ENCODE peak calls at places on chromosomes 5 and 9, in seven cellular contexts. One of them, this sample, is unnamed.

GRCh38 chr5:38321978-38322377 is 63.6 kb downstream of the EGFLAM start:
- DNase-seq in thyroid gland: no peak
- DNase-seq in fibroblast of lung: no peak
- DNase-seq in K562: no peak
- DNase-seq in AG10803: no peak
- DNase-seq in astrocyte of the spinal cord: no peak
- DNase-seq in lung: no peak
- DNase-seq in this sample: no peak

GRCh38 chr5:54874337-54875021 is 110.9 kb downstream of the ESM1 start:
- DNase-seq in thyroid gland: no peak
- DNase-seq in fibroblast of lung: peak
- DNase-seq in K562: no peak
- DNase-seq in AG10803: no peak
- DNase-seq in astrocyte of the spinal cord: peak
- DNase-seq in lung: no peak
- DNase-seq in this sample: peak

GRCh38 chr9:107789001-107789710 is 299.6 kb upstream of the KLF4 start:
- DNase-seq in thyroid gland: no peak
- DNase-seq in fibroblast of lung: no peak
- DNase-seq in K562: peak
- DNase-seq in AG10803: no peak
- DNase-seq in astrocyte of the spinal cord: no peak
- DNase-seq in lung: no peak
- DNase-seq in this sample: no peak

GRCh38 chr5:3827624-3828023 is 232.0 kb downstream of the IRX1 start:
- DNase-seq in thyroid gland: no peak
- DNase-seq in fibroblast of lung: no peak
- DNase-seq in K562: no peak
- DNase-seq in AG10803: no peak
- DNase-seq in astrocyte of the spinal cord: no peak
- DNase-seq in lung: no peak
- DNase-seq in this sample: no peak

GRCh38 chr5:158534203-158534602 is 565.5 kb downstream of the EBF1 start:
- DNase-seq in thyroid gland: no peak
- DNase-seq in fibroblast of lung: no peak
- DNase-seq in K562: no peak
- DNase-seq in AG10803: no peak
- DNase-seq in astrocyte of the spinal cord: no peak
- DNase-seq in lung: no peak
- DNase-seq in this sample: no peak

GRCh38 chr5:179140293-179140692 is 80.1 kb downstream of the ZNF354C start:
- DNase-seq in thyroid gland: no peak
- DNase-seq in fibroblast of lung: no peak
- DNase-seq in K562: no peak
- DNase-seq in AG10803: no peak
- DNase-seq in astrocyte of the spinal cord: no peak
- DNase-seq in lung: no peak
- DNase-seq in this sample: no peak

GRCh38 chr9:69861011-69861410 is 40.4 kb downstream of the CFAP95 start:
- DNase-seq in thyroid gland: no peak
- DNase-seq in fibroblast of lung: no peak
- DNase-seq in K562: no peak
- DNase-seq in AG10803: no peak
- DNase-seq in astrocyte of the spinal cord: peak
- DNase-seq in lung: no peak
- DNase-seq in this sample: no peak

GRCh38 chr5:66720776-66721175 is 124.6 kb downstream of the MAST4 start:
- DNase-seq in thyroid gland: no peak
- DNase-seq in fibroblast of lung: no peak
- DNase-seq in K562: no peak
- DNase-seq in AG10803: no peak
- DNase-seq in astrocyte of the spinal cord: no peak
- DNase-seq in lung: no peak
- DNase-seq in this sample: no peak

GRCh38 chr9:98745470-98745869 is 36.7 kb upstream of the GABBR2 start:
- DNase-seq in thyroid gland: no peak
- DNase-seq in fibroblast of lung: no peak
- DNase-seq in K562: no peak
- DNase-seq in AG10803: no peak
- DNase-seq in astrocyte of the spinal cord: no peak
- DNase-seq in lung: no peak
- DNase-seq in this sample: no peak

GRCh38 chr9:94139672-94140417 is 55.6 kb downstream of the PTPDC1 start:
- DNase-seq in thyroid gland: peak
- DNase-seq in fibroblast of lung: peak
- DNase-seq in K562: peak
- DNase-seq in AG10803: peak
- DNase-seq in astrocyte of the spinal cord: peak
- DNase-seq in lung: peak
- DNase-seq in this sample: peak

GRCh38 chr9:132410642-132411041 is 631 bp downstream of the CFAP77 start:
- DNase-seq in thyroid gland: no peak
- DNase-seq in fibroblast of lung: no peak
- DNase-seq in K562: no peak
- DNase-seq in AG10803: no peak
- DNase-seq in astrocyte of the spinal cord: no peak
- DNase-seq in lung: no peak
- DNase-seq in this sample: no peak

GRCh38 chr5:55591671-55592070 is 56.9 kb upstream of the PLPP1 start:
- DNase-seq in thyroid gland: no peak
- DNase-seq in fibroblast of lung: no peak
- DNase-seq in K562: no peak
- DNase-seq in AG10803: no peak
- DNase-seq in astrocyte of the spinal cord: no peak
- DNase-seq in lung: no peak
- DNase-seq in this sample: peak

GRCh38 chr9:132503116-132503515 is 79.3 kb upstream of the BARHL1 start:
- DNase-seq in thyroid gland: no peak
- DNase-seq in fibroblast of lung: no peak
- DNase-seq in K562: no peak
- DNase-seq in AG10803: no peak
- DNase-seq in astrocyte of the spinal cord: no peak
- DNase-seq in lung: no peak
- DNase-seq in this sample: no peak

DNA sequence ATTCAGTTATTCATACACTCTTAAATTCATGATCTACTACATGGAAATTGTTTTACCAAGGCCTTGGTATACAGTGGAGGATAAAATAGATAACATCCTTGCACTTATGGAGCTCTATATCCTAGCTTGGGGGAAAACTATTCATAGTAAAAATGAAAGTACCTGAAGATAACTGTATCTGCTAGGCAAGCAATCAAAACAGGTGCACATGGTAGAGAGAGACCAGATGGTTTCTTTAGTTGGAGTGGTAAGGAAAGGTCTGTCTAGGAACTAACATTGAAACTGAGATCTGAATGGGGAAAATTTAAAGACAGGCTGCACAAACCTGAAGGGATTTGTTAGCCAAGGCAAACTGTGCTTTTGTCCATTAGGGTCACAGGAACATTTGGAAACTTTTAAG is 11.1 kb upstream of the SLCO4C1 start:
- DNase-seq in thyroid gland: no peak
- DNase-seq in fibroblast of lung: no peak
- DNase-seq in K562: no peak
- DNase-seq in AG10803: no peak
- DNase-seq in astrocyte of the spinal cord: no peak
- DNase-seq in lung: no peak
- DNase-seq in this sample: no peak
- TF ChIP-seq CTCF in thyroid gland: no peak
- TF ChIP-seq CTCF in fibroblast of lung: no peak
- TF ChIP-seq CTCF in K562: no peak
- TF ChIP-seq CTCF in AG10803: no peak
- TF ChIP-seq CTCF in astrocyte of the spinal cord: no peak
- TF ChIP-seq CTCF in lung: no peak
- TF ChIP-seq CTCF in this sample: no peak

DNA sequence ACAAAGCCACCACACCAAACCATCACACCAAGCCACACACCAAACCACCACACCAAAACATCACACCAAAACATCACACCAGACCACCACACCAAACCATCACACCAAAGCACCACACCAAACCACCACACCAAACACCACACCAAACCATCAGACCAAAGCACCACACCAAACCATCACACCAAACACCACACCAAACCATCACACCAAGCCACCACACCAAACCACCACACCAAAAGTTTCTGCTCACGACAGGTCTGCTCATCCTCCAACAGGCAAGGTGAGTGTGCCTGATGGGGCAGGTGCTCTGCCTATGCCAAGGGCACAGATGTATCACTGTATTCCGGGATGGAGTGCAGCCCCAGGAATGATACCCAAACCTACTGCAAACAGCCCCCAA is 87.9 kb upstream of the FSTL4 start:
- DNase-seq in thyroid gland: no peak
- DNase-seq in fibroblast of lung: no peak
- DNase-seq in K562: no peak
- DNase-seq in AG10803: no peak
- DNase-seq in astrocyte of the spinal cord: no peak
- DNase-seq in lung: no peak
- DNase-seq in this sample: no peak
- H3K4me3 ChIP-seq in thyroid gland: no peak
- H3K4me3 ChIP-seq in fibroblast of lung: no peak
- H3K4me3 ChIP-seq in K562: no peak
- H3K4me3 ChIP-seq in AG10803: no peak
- H3K4me3 ChIP-seq in astrocyte of the spinal cord: no peak
- H3K4me3 ChIP-seq in lung: no peak
- H3K4me3 ChIP-seq in this sample: no peak

DNA sequence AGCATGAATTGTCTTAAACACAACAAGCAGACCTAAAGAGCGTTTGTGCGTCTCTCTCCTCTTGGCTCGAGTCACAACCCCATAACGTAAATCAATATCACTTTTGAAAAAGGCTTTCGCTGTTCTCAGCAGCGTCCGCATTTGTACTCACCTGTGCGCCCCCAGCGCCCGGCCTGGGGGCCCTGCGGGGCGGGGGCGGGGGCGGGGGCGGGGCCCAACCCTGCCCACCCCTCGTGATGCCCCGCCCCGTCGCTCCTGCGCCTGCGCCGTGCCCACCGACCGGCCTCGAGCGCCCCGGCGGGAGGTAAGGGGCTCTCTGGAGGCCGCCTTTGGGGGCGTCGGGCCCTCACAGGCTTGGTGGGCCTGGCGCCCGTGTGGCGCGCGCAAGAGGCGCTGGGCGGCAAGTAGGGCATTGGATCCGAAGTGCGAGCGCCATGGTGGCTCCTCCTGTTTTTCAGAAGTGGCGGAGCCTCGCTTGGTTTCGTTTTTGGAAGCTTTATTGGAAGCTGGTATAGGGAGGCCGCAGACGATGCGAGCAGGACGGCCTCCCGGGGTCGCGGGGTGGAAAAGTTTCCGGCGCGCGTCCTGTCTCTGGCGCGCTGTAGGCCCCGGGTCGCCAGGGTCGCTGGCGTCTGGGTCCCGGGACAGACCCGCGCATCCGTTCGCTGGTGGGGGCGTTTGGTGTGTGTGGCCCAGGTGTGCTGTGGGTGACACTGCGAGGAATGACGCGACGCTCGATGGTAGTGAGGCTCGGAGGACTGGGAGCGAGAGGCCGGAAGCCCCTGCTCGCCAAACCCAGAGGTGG is at the start of gene STX17:
- DNase-seq in thyroid gland: peak
- DNase-seq in fibroblast of lung: peak
- DNase-seq in K562: peak
- DNase-seq in AG10803: peak
- DNase-seq in astrocyte of the spinal cord: peak
- DNase-seq in lung: peak
- DNase-seq in this sample: peak
- TF ChIP-seq CTCF in thyroid gland: no peak
- TF ChIP-seq CTCF in fibroblast of lung: no peak
- TF ChIP-seq CTCF in K562: peak
- TF ChIP-seq CTCF in AG10803: peak
- TF ChIP-seq CTCF in astrocyte of the spinal cord: no peak
- TF ChIP-seq CTCF in lung: no peak
- TF ChIP-seq CTCF in this sample: no peak

DNA sequence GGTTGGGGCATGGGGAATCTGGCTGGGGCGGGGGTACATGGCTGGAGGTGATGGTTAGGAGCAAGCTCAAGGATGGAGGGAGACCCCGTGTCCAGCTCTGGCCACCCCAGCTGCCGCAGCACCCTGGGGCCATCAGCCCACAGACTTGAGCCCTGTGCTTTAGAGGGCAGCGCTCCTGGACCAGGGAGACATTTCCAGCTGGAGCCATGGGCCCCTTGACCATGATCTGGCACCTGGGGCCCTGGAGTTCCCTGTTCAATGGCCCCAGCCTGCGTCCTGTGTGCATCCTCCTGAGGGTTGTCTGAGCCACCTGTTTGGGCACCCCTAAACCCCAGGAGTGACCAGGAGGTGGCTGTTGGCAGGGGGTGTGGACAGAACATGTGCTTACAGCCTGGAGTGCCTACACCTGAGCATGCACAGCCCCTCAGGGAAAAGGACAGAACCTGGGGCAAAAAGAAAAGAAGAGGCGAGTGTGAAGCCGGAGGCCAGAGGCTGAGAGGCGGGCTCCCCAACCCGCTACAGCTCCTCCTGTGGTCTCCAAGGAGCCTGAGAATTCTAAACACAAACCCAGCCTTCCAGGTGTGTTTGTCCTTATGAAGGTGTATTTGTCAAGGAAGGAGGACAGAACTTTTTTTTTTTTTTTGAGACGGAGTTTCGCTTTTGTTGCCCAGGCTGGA is 126.7 kb downstream of the C9orf50 start:
- DNase-seq in thyroid gland: no peak
- DNase-seq in fibroblast of lung: no peak
- DNase-seq in K562: no peak
- DNase-seq in AG10803: no peak
- DNase-seq in astrocyte of the spinal cord: no peak
- DNase-seq in lung: no peak
- DNase-seq in this sample: no peak
- H3K4me3 ChIP-seq in thyroid gland: no peak
- H3K4me3 ChIP-seq in fibroblast of lung: no peak
- H3K4me3 ChIP-seq in K562: no peak
- H3K4me3 ChIP-seq in AG10803: no peak
- H3K4me3 ChIP-seq in astrocyte of the spinal cord: no peak
- H3K4me3 ChIP-seq in lung: no peak
- H3K4me3 ChIP-seq in this sample: no peak

GRCh38 chr9:104536756-104537155 is at the start of gene OR13C3:
- DNase-seq in thyroid gland: no peak
- DNase-seq in fibroblast of lung: no peak
- DNase-seq in K562: no peak
- DNase-seq in AG10803: no peak
- DNase-seq in astrocyte of the spinal cord: no peak
- DNase-seq in lung: no peak
- DNase-seq in this sample: no peak

GRCh38 chr9:104544644-104545043 is 8.0 kb upstream of the OR13C3 start:
- DNase-seq in thyroid gland: no peak
- DNase-seq in fibroblast of lung: no peak
- DNase-seq in K562: no peak
- DNase-seq in AG10803: no peak
- DNase-seq in astrocyte of the spinal cord: no peak
- DNase-seq in lung: no peak
- DNase-seq in this sample: no peak

DNA sequence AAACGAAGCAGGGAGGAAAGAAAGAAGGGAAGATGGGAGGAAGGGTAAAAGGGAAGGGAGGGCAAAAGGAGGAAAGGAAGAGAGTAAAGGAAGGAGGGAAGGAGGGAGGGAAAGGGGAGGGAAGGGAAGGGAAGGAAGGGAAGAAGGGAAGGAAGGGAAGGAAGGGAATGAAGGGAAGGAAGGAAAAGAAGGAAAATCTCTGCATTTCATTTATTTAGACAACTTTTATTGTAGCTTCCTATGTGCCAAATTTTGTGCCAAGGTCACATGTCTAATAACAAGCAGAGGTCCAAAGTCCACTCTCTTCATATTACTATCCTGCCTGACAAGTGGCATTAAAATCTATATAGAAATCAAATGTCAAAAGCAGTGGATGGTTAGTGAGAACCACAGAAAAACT is 2.6 kb upstream of the OR13C3 start:
- DNase-seq in thyroid gland: no peak
- DNase-seq in fibroblast of lung: no peak
- DNase-seq in K562: no peak
- DNase-seq in AG10803: no peak
- DNase-seq in astrocyte of the spinal cord: no peak
- DNase-seq in lung: no peak
- DNase-seq in this sample: no peak
- TF ChIP-seq CTCF in thyroid gland: no peak
- TF ChIP-seq CTCF in fibroblast of lung: no peak
- TF ChIP-seq CTCF in K562: no peak
- TF ChIP-seq CTCF in AG10803: no peak
- TF ChIP-seq CTCF in astrocyte of the spinal cord: no peak
- TF ChIP-seq CTCF in lung: no peak
- TF ChIP-seq CTCF in this sample: no peak

This sample was measured in fibroblast of the aortic adventitia.